ENCODE peak calls at places on chromosome 9, in nine cellular contexts. X is fibroblast of pulmonary artery, N is heart left ventricle, I is lower leg skin, L is A549, G is fibroblast of mammary gland, D is mammary epithelial cell, W is A673, T is foreskin fibroblast. R is an unnamed sample.

GRCh38 chr9:41229408-41230401 is 40.6 kb upstream of the ZNG1F start:
- DNase-seq in L (peak), I (no peak), W (peak), N (peak), T (peak), G (peak), X (peak), D (peak), R (peak)

GRCh38 chr9:69898714-69899209 is 78.1 kb downstream of the CFAP95 start:
- DNase-seq in X (peak), N (no peak), L (peak), D (peak), I (no peak), W (peak), G (peak), T (peak), R (no peak)

GRCh38 chr9:130448035-130448624 is 3.4 kb downstream of the ASS1 start:
- DNase-seq in D (no peak), I (no peak), X (peak), L (no peak), W (peak), N (no peak), T (peak), G (peak), R (no peak)

GRCh38 chr9:126126012-126126411 is 200.6 kb upstream of the MVB12B start:
- DNase-seq in T (no peak), I (no peak), X (no peak), N (no peak), L (no peak), G (no peak), W (no peak), D (no peak), R (peak)

GRCh38 chr9:136304981-136305380 is 1.1 kb upstream of the CCDC187 start:
- DNase-seq in I (no peak), X (no peak), N (no peak), T (no peak), G (no peak), D (no peak), W (no peak), L (no peak), R (no peak)

GRCh38 chr9:95511232-95511951 is 5.4 kb downstream of the PTCH1 start:
- DNase-seq in T (peak), G (peak), N (no peak), I (peak), L (peak), D (peak), X (peak), W (peak), R (peak)

GRCh38 chr9:136551401-136552116 is 5.7 kb upstream of the NOTCH1 start:
- DNase-seq in D (peak), L (peak), N (peak), X (peak), T (peak), G (peak), W (peak), I (peak), R (peak)

GRCh38 chr9:11928871-11929321 is 764.3 kb upstream of the TYRP1 start:
- DNase-seq in L (no peak), X (no peak), N (no peak), G (no peak), W (no peak), D (no peak), I (no peak), T (no peak), R (no peak)

GRCh38 chr9:13728917-13729811 is 449.7 kb upstream of the MPDZ start:
- DNase-seq in I (no peak), D (peak), W (no peak), L (no peak), G (peak), X (peak), N (peak), T (peak), R (no peak)

GRCh38 chr9:75382126-75382525 is 293.8 kb downstream of the OSTF1 start:
- DNase-seq in I (no peak), X (no peak), N (no peak), T (no peak), D (no peak), G (no peak), W (no peak), L (no peak), R (no peak)

GRCh38 chr9:129481824-129482511 is 138.9 kb downstream of the C9orf50 start:
- DNase-seq in I (no peak), W (peak), T (peak), D (no peak), N (peak), X (peak), G (peak), L (peak), R (no peak)

GRCh38 chr9:73148447-73148937 is 3.2 kb upstream of the ANXA1 start:
- DNase-seq in G (peak), T (peak), D (peak), I (no peak), W (no peak), N (no peak), L (no peak), X (no peak), R (no peak)

GRCh38 chr9:128675382-128675781 is 13.6 kb upstream of the SET start:
- DNase-seq in W (no peak), G (no peak), L (no peak), X (no peak), T (no peak), N (no peak), D (no peak), I (no peak), R (no peak)

GRCh38 chr9:72585737-72586136 is 64.3 kb downstream of the TMC1 start:
- DNase-seq in X (peak), I (peak), D (peak), L (peak), G (no peak), T (peak), N (no peak), W (no peak), R (no peak)

GRCh38 chr9:136978073-136978864 is 965 bp downstream of the PTGDS start:
- DNase-seq in G (peak), T (peak), W (peak), X (peak), I (peak), N (peak), L (peak), D (no peak), R (no peak)

GRCh38 chr9:88672874-88673695 is 138.1 kb downstream of the NXNL2 start:
- DNase-seq in D (no peak), T (no peak), G (no peak), W (peak), L (peak), N (no peak), I (no peak), X (no peak), R (no peak)

GRCh38 chr9:122158202-122158601 is 1.4 kb downstream of the NDUFA8 start:
- DNase-seq in W (peak), L (peak), X (peak), D (peak), T (peak), N (peak), I (no peak), G (peak), R (no peak)

GRCh38 chr9:33024126-33024965 is 727 bp upstream of the DNAJA1 start:
- DNase-seq in N (peak), I (peak), X (peak), L (peak), W (peak), D (no peak), G (peak), T (peak), R (no peak)

GRCh38 chr9:93183106-93183662 is 755 bp upstream of the WNK2 start:
- DNase-seq in D (no peak), G (no peak), N (peak), I (no peak), X (no peak), T (no peak), L (no peak), W (no peak), R (no peak)
- H3K4me3 ChIP-seq in D (no peak), G (no peak), N (no peak), I (no peak), X (no peak), T (no peak), L (peak), W (no peak), R (peak)

DNA sequence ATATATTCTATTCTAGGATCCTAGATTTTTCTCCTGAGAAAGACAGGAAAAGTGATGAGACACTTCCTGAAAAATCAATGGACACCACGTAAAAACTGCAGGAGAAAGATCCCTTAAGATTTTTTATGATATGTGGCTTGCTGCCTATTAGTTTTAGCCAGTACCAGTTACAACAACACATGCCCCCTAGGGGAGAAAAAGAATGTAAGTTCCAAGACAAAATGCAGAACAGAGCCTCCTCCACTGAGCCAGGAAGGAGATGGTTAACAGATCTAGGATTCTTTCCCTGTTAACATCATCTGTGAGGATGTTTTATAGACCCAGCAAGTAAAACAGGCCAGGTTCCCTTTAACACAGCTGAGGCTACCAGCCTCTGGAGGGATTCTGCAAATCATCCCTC is 574.7 kb downstream of the TLE4 start:
- DNase-seq in I (no peak), D (no peak), W (peak), X (no peak), T (peak), G (peak), N (no peak), L (peak), R (no peak)
- TF ChIP-seq CTCF in I (no peak), D (peak), W (peak), X (no peak), T (peak), G (peak), N (no peak), L (no peak), R (no peak)

GRCh38 chr9:15299374-15299939 is 7.6 kb downstream of the TTC39B start:
- DNase-seq in T (no peak), X (no peak), N (no peak), G (no peak), W (no peak), D (no peak), L (no peak), I (no peak), R (no peak)

GRCh38 chr9:15293084-15293483 is 13.9 kb downstream of the TTC39B start:
- DNase-seq in D (no peak), I (no peak), G (no peak), X (no peak), T (no peak), L (no peak), N (no peak), W (no peak), R (no peak)

GRCh38 chr9:15298362-15298761 is 8.7 kb downstream of the TTC39B start:
- DNase-seq in I (no peak), L (no peak), X (no peak), W (no peak), T (no peak), G (peak), N (no peak), D (no peak), R (no peak)

GRCh38 chr9:15293727-15294405 is 13.2 kb downstream of the TTC39B start:
- DNase-seq in G (peak), L (no peak), I (no peak), T (peak), N (no peak), W (no peak), D (no peak), X (no peak), R (no peak)

DNA sequence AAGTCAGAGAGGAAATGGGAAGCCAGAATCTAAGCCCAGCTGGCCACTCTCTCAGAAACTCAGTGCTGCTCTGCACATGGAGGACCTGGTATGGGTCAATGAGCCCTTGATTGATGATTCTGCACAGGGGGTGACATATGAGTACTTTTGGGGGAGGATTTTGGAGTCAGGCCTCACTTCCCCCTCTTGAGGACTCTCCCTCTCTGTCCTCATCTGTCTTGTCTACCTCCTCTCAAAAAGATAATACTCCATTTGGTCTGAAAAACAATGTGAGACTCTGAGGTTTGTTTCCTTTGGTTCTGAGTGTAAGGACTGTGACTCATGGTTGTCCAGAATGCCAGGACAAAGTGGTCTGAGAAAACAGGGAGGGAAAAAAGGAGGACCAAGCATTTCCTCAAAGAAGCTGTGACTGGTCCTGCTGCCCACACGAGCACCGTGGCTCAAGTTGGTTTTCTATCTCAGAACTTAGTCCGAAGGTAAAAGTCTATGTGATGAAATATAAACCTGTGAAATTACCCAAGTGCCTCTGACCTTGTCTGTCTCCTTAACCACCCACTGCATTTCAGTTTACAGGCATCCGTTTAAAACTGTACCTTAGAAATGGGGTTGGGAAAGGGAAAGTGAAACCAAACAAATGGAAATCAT is 11.1 kb downstream of the TTC39B start:
- DNase-seq in L (no peak), W (no peak), X (peak), I (no peak), G (peak), D (peak), T (peak), N (no peak), R (no peak)
- H3K4me3 ChIP-seq in L (peak), W (no peak), X (peak), I (no peak), G (peak), D (peak), T (peak), N (peak), R (peak)

GRCh38 chr9:18149457-18150011 is 324.4 kb upstream of the ADAMTSL1 start:
- DNase-seq in G (peak), T (peak), D (no peak), L (no peak), W (no peak), X (peak), I (no peak), N (no peak), R (no peak)
- TF ChIP-seq CTCF in G (no peak), T (no peak), D (peak), L (no peak), W (no peak), X (no peak), I (no peak), N (no peak), R (no peak)

GRCh38 chr9:27561697-27562096 is 11.6 kb downstream of the C9orf72 start:
- DNase-seq in G (no peak), I (no peak), W (no peak), N (no peak), L (no peak), T (no peak), X (no peak), D (no peak), R (no peak)

GRCh38 chr9:27558307-27558706 is 15.0 kb downstream of the C9orf72 start:
- DNase-seq in N (no peak), W (no peak), T (no peak), D (peak), I (no peak), L (no peak), G (no peak), X (no peak), R (no peak)

GRCh38 chr9:27564031-27564430 is 9.2 kb downstream of the C9orf72 start:
- DNase-seq in W (no peak), X (no peak), I (no peak), G (no peak), L (no peak), N (no peak), T (no peak), D (no peak), R (no peak)

GRCh38 chr9:27564685-27565084 is 8.6 kb downstream of the C9orf72 start:
- DNase-seq in L (no peak), X (no peak), W (no peak), I (no peak), N (no peak), D (no peak), G (no peak), T (no peak), R (no peak)

DNA sequence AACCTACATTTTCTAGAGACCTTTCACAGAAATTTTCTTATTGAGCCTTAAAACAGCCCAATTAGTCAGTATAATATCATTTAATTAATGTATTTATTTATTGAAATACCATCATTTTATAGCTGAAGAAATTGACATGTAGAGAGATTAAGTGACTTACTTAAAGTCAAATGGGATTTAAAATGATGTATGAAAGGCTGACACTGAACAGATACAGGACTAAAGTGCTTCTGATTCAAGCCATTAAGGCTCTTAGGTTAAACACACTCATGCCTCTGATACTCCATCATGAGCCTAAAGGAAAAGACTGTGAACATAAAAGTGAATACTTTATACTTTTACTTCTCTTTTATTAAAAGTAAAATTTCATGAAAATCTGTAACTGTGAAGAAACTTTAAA is 12.8 kb downstream of the C9orf72 start:
- DNase-seq in T (no peak), L (no peak), W (no peak), I (no peak), G (no peak), D (no peak), N (no peak), X (no peak), R (no peak)
- H3K4me3 ChIP-seq in T (no peak), L (no peak), W (no peak), I (no peak), G (no peak), D (no peak), N (no peak), X (no peak), R (no peak)

GRCh38 chr9:115226152-115226551 is 108.2 kb upstream of the TNC start:
- DNase-seq in X (no peak), D (no peak), T (no peak), N (no peak), G (no peak), W (no peak), L (no peak), I (no peak), R (no peak)
- TF ChIP-seq CTCF in X (no peak), D (no peak), T (no peak), N (no peak), G (no peak), W (peak), L (peak), I (no peak), R (no peak)

GRCh38 chr9:114451707-114452031 is 53.6 kb downstream of the WHRN start:
- DNase-seq in X (no peak), N (no peak), L (no peak), I (no peak), D (no peak), W (no peak), G (no peak), T (no peak), R (no peak)
- H3K4me3 ChIP-seq in X (no peak), N (no peak), L (no peak), I (no peak), D (no peak), W (no peak), G (no peak), T (no peak), R (no peak)